ENCODE peak calls at places on chromosomes 13 and 19, in six cellular contexts. T is pancreas; I is right lobe of liver; B is fibroblast of lung; S is CD4-positive, CD25-positive, alpha-beta regulatory T cell; P is mammary epithelial cell. C is an unnamed sample.

GRCh38 chr19:15328312-15328711 is 4.0 kb downstream of the BRD4 start:
- DNase-seq in I (no peak), T (no peak), P (no peak), B (peak; percentile 35), S (no peak), C (no peak)

GRCh38 chr13:49622174-49622946 is 5.9 kb upstream of the ARL11 start:
- DNase-seq in B (no peak), P (no peak), I (no peak), S (no peak), T (no peak), C (no peak)

GRCh38 chr13:103351035-103351828 is 285.0 kb upstream of the SLC10A2 start:
- DNase-seq in B (peak; percentile 75), T (no peak), I (no peak), P (peak; percentile 33), S (no peak), C (no peak)

GRCh38 chr19:32220951-32221350 is 124.5 kb upstream of the ZNF507 start:
- DNase-seq in T (no peak), S (no peak), I (no peak), B (no peak), P (no peak), C (no peak)

GRCh38 chr19:46783670-46784069 is 4.7 kb downstream of the SLC1A5 start:
- DNase-seq in B (no peak), P (no peak), I (no peak), T (peak; percentile 36), S (no peak), C (no peak)

GRCh38 chr13:65560936-65561335 is 1669.2 kb downstream of the PCDH9 start:
- DNase-seq in S (no peak), P (no peak), T (no peak), B (no peak), I (no peak), C (no peak)

GRCh38 chr19:7515471-7516226 is at the start of gene ZNF358:
- DNase-seq in B (peak; percentile 67), P (no peak), S (peak; percentile 23), I (peak; percentile 76), T (peak; percentile 75), C (peak; percentile 88)

GRCh38 chr19:38945562-38946228 is 15.0 kb downstream of the MRPS12 start:
- DNase-seq in B (no peak), I (peak; percentile 14), S (no peak), P (no peak), T (no peak), C (no peak)

GRCh38 chr19:56350416-56351045 is 35.9 kb upstream of the ZSCAN5A start:
- DNase-seq in P (peak; percentile 31), B (peak; percentile 23), T (no peak), S (peak; percentile 56), I (no peak), C (no peak)

GRCh38 chr13:107866666-107867623 is 348.4 kb downstream of the LIG4 start:
- DNase-seq in T (no peak), B (peak; percentile 61), S (no peak), P (peak; percentile 14), I (no peak), C (no peak)

GRCh38 chr19:9818175-9818733 is 625 bp downstream of the FBXL12 start:
- DNase-seq in S (no peak), I (no peak), B (no peak), T (peak; percentile 82), P (no peak), C (no peak)

GRCh38 chr19:30888937-30889336 is 460.3 kb downstream of the TSHZ3 start:
- DNase-seq in I (no peak), T (no peak), P (no peak), S (no peak), B (no peak), C (no peak)

GRCh38 chr13:51359352-51359751 is 19.9 kb downstream of the SERPINE3 start:
- DNase-seq in S (no peak), B (no peak), P (no peak), I (no peak), T (no peak), C (no peak)

GRCh38 chr19:246551-246950 is 44.7 kb downstream of the PLPP2 start:
- DNase-seq in S (peak; percentile 17), T (peak; percentile 41), B (no peak), I (no peak), P (no peak), C (no peak)

GRCh38 chr19:35352448-35353304 is 5.0 kb downstream of the FFAR1 start:
- DNase-seq in T (peak; percentile 64), I (peak; percentile 64), B (peak; percentile 46), S (peak; percentile 62), P (peak; percentile 44), C (peak; percentile 46)

GRCh38 chr13:41746259-41746658 is 214.7 kb downstream of the VWA8 start:
- DNase-seq in I (no peak), S (no peak), P (peak; percentile 86), T (no peak), B (peak; percentile 86), C (no peak)

GRCh38 chr19:2270157-2270571 is 11.8 kb downstream of the PEAK3 start:
- DNase-seq in B (no peak), S (no peak), T (peak; percentile 76), P (no peak), I (peak; percentile 72), C (peak; percentile 85)

GRCh38 chr13:31045621-31046081 is 113.2 kb downstream of the TEX26 start:
- DNase-seq in B (peak; percentile 96), T (no peak), S (peak; percentile 85), P (peak; percentile 92), I (peak; percentile 63), C (peak; percentile 54)

GRCh38 chr13:76894401-76895110 is 8.4 kb upstream of the KCTD12 start:
- DNase-seq in P (peak; percentile 75), T (no peak), S (peak; percentile 25), B (no peak), I (no peak), C (no peak)
- H3K27ac ChIP-seq in P (no peak overlapping the region), T (no peak overlapping the region), S (no peak overlapping the region), B (no peak overlapping the region), I (no peak overlapping the region), C (no peak overlapping the region)

GRCh38 chr13:83677985-83678384 is 204.3 kb downstream of the SLITRK1 start:
- DNase-seq in B (no peak), T (no peak), P (no peak), I (no peak), S (no peak), C (no peak)

GRCh38 chr13:83681547-83681946 is 200.7 kb downstream of the SLITRK1 start:
- DNase-seq in I (no peak), B (no peak), P (no peak), T (no peak), S (no peak), C (no peak)
- H3K36me3 ChIP-seq in I (no peaks in the 10 kb centered on the region), B (no peaks in the 10 kb centered on the region), P (no peaks in the 10 kb centered on the region), T (no peaks in the 10 kb centered on the region), S (no peaks in the 10 kb centered on the region), C (no peaks in the 10 kb centered on the region)

DNA sequence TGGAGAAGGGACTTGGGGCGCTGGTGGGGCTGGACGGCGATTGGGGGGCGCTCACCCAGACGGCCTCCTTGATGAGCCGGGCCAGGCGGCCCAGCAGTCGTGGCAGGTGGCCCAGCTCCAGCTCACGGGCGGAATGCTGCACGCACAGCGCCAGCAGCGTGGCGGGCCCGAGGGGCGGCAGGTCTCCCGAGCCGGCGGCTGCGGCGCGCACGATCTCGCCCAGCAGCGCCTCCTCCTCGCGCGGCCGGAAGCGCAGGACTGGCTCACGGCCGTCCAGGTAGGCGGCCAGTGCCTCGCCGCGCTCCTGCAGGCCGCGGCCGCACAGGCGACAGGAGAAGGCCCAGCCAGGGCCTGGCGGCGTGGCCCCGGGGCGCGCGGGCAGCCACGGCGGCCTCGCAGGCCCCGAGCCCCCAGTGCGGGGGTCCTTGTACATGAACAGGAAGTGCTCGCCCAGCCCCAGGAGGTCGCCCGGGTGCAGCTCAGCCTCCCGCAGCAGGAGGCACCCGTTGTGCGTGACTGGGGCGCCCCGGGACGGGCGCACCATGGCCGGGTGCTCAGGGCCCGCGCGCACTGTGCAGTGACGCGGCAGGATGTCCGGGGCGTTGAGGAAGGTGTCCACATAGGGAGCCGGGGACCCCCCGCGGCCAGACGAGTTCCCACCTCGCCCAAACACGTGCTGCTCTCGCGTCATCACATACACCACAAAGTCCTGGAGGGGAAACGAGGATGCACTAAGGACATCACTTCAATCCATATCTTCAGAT is 9.5 kb upstream of the MAMSTR start:
- DNase-seq in I (no peak), P (no peak), B (no peak), S (no peak), T (no peak), C (no peak)
- H3K27ac ChIP-seq in I (no peak overlapping the region), P (no peak overlapping the region), B (no peak overlapping the region), S (no peak overlapping the region), T (no peak overlapping the region), C (no peak overlapping the region)

GRCh38 chr19:44649578-44650145 is 6.0 kb downstream of the PVR start:
- DNase-seq in T (no peak), P (no peak), S (no peak), B (no peak), I (peak; percentile 28), C (no peak)

GRCh38 chr19:44653977-44654784 is 10.5 kb downstream of the PVR start:
- DNase-seq in I (peak; percentile 85), T (peak; percentile 67), B (peak; percentile 32), P (peak; percentile 53), S (peak; percentile 85), C (peak; percentile 84)

GRCh38 chr19:44648536-44649370 is 5.0 kb downstream of the PVR start:
- DNase-seq in P (peak; percentile 77), B (peak; percentile 45), I (peak; percentile 51), T (no peak), S (no peak), C (no peak)

GRCh38 chr19:44657211-44657921 is 13.7 kb downstream of the PVR start:
- DNase-seq in I (peak; percentile 61), T (peak; percentile 71), S (peak; percentile 62), B (peak; percentile 45), P (no peak), C (peak; percentile 60)

GRCh38 chr19:44653343-44653742 is 9.6 kb downstream of the PVR start:
- DNase-seq in P (no peak), B (no peak), S (no peak), I (peak; percentile 14), T (no peak), C (no peak)
- H3K36me3 ChIP-seq in P (peaks cover 51% of the 10 kb centered on the region), B (peaks cover 47% of the 10 kb centered on the region), S (no peaks in the 10 kb centered on the region), I (peaks cover 11% of the 10 kb centered on the region), T (peaks cover 51% of the 10 kb centered on the region), C (peaks cover 93% of the 10 kb centered on the region)

GRCh38 chr13:113817860-113818691 is 45.8 kb downstream of the GAS6 start:
- DNase-seq in P (no peak), B (no peak), T (no peak), I (no peak), S (no peak), C (peak; percentile 65)
- H3K27ac ChIP-seq in P (no peak overlapping the region), B (peak overlapping the region; percentile 27), T (no peak overlapping the region), I (no peak overlapping the region), S (no peak overlapping the region), C (peak overlapping the region; percentile 58)

DNA sequence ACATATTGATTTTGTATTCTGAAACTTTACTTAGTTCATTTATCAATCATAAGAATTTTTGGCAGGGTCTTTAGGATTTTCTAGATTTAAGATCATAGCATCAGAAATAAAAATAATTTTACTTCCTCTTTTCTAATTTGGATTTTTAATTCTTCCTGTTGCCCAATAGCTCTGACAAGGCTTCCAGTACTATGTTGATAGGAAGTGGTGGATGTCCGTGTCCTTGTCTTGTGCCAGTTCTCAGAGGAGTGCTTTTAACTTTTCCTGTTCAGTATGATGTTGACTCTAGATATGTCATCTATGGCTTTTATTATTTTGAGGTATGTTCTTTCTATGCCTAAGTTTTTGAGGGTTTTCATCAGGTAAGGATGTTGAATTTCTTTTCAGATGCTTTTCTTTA is 7.6 kb upstream of the KIR2DL4 start:
- DNase-seq in S (no peak), B (no peak), T (no peak), P (no peak), I (no peak), C (no peak)
- H3K36me3 ChIP-seq in S (no peaks in the 10 kb centered on the region), B (no peaks in the 10 kb centered on the region), T (no peaks in the 10 kb centered on the region), P (no peaks in the 10 kb centered on the region), I (no peaks in the 10 kb centered on the region), C (no peaks in the 10 kb centered on the region)

C was measured in psoas muscle.